ENCODE peak calls at places on chromosomes 12 and 14, in ten cellular contexts. Q, F, E, U, N, A, P, M, J and V are unnamed samples.

GRCh38 chr14:22602853-22603252 is 4.8 kb downstream of the ABHD4 start:
- DNase-seq in Q (no peak), F (no peak), E (no peak), U (no peak), N (no peak), A (no peak), P (no peak), M (no peak), J (no peak), V (no peak)

GRCh38 chr14:26204362-26204953 is 393.4 kb downstream of the NOVA1 start:
- DNase-seq in Q (no peak), F (no peak), E (no peak), U (no peak), N (no peak), A (no peak), P (no peak), M (no peak), J (peak; percentile 16), V (no peak)

GRCh38 chr14:95784137-95784536 is 70.2 kb upstream of the TCL1A start:
- DNase-seq in Q (peak; percentile 55), F (no peak), E (peak; percentile 13), U (peak; percentile 16), N (no peak), A (no peak), P (no peak), M (peak; percentile 39), J (peak; percentile 49), V (peak; percentile 34)

GRCh38 chr12:120630139-120630895 is 10.1 kb upstream of the CABP1 start:
- DNase-seq in Q (no peak), F (no peak), E (no peak), U (no peak), N (no peak), A (no peak), P (no peak), M (no peak), J (no peak), V (no peak)

GRCh38 chr14:68291820-68292219 is 472.2 kb downstream of the RAD51B start:
- DNase-seq in Q (no peak), F (no peak), E (no peak), U (peak; percentile 27), N (peak; percentile 78), A (no peak), P (no peak), M (no peak), J (no peak), V (no peak)

GRCh38 chr14:75864352-75864751 is 117.4 kb downstream of the TGFB3 start:
- DNase-seq in Q (no peak), F (no peak), E (no peak), U (no peak), N (no peak), A (no peak), P (no peak), M (no peak), J (peak; percentile 48), V (no peak)

GRCh38 chr14:59677771-59678211 is 101.2 kb upstream of the CCDC175 start:
- DNase-seq in Q (no peak), F (no peak), E (no peak), U (no peak), N (no peak), A (no peak), P (no peak), M (no peak), J (peak; percentile 70), V (no peak)

GRCh38 chr12:117097159-117097558 is 2.1 kb downstream of the TESC start:
- DNase-seq in Q (no peak), F (no peak), E (peak; percentile 56), U (no peak), N (no peak), A (no peak), P (no peak), M (no peak), J (no peak), V (no peak)

GRCh38 chr14:22387776-22388241 is 201.2 kb downstream of the DAD1 start:
- DNase-seq in Q (no peak), F (no peak), E (no peak), U (no peak), N (peak; percentile 31), A (no peak), P (no peak), M (no peak), J (no peak), V (no peak)

GRCh38 chr14:23487216-23487615 is 17.7 kb downstream of the NGDN start:
- DNase-seq in Q (no peak), F (no peak), E (no peak), U (no peak), N (no peak), A (no peak), P (no peak), M (no peak), J (no peak), V (no peak)

GRCh38 chr14:73124180-73124894 is 12.0 kb upstream of the PSEN1 start:
- DNase-seq in Q (no peak), F (no peak), E (no peak), U (no peak), N (peak; percentile 44), A (no peak), P (no peak), M (no peak), J (no peak), V (no peak)

GRCh38 chr14:103728721-103729120 is 13.1 kb downstream of the ZFYVE21 start:
- DNase-seq in Q (no peak), F (no peak), E (no peak), U (no peak), N (no peak), A (no peak), P (no peak), M (no peak), J (no peak), V (no peak)

GRCh38 chr14:75184447-75184846 is 8.0 kb upstream of the TMED10 start:
- DNase-seq in Q (no peak), F (no peak), E (no peak), U (no peak), N (no peak), A (no peak), P (no peak), M (no peak), J (peak; percentile 74), V (peak; percentile 34)

GRCh38 chr12:53224268-53224896 is 7.6 kb downstream of the RARG start:
- DNase-seq in Q (no peak), F (no peak), E (peak; percentile 38), U (peak; percentile 40), N (peak; percentile 95), A (no peak), P (no peak), M (no peak), J (no peak), V (no peak)
- TF ChIP-seq CTCF in Q (peak; percentile 57), F (no peak), E (no peak), U (no peak), N (peak; percentile 69), A (no peak), P (peak; percentile 23), M (peak; percentile 48), J (peak; percentile 27), V (no peak)

DNA sequence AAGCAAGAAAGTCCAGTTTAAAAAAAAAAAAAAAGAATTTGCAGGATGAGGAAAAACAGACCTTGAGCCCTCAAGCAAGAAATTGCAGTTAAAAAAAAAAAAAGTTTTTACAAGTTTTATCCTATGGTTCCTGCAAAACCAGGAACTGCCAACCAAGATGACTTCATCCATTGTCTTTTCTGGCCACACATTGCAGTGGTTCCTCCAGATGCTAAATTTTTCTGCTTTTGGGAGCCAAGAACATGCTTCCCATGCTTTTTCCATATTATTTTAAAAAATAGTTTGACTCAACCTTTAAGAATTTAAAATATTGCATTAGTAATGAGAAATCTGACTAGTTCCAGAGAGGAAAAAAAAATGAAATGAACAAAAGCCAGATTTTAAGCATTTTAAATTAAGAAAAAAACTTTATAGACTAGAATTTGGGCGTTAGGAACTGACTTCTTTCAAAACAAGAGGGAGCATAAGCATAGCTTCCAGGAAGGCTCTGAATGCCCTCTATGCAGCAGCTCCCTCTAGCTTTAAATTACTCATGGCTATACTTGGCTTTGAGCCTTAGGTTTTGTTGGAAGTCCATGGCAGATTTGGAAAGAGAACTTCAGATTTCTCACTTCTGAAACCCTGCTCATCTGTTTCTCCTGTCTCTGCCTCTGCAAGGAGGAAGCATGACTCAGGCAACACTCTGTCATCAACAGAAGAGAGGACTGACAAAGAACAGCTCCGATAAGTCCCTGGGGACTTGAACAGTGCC is 124.5 kb downstream of the GPR65 start:
- DNase-seq in Q (no peak), F (no peak), E (no peak), U (no peak), N (no peak), A (no peak), P (no peak), M (no peak), J (peak; percentile 91), V (peak; percentile 9)
- TF ChIP-seq CTCF in Q (no peak), F (no peak), E (no peak), U (no peak), N (peak; percentile 29), A (no peak), P (no peak), M (no peak), J (peak; percentile 39), V (no peak)

DNA sequence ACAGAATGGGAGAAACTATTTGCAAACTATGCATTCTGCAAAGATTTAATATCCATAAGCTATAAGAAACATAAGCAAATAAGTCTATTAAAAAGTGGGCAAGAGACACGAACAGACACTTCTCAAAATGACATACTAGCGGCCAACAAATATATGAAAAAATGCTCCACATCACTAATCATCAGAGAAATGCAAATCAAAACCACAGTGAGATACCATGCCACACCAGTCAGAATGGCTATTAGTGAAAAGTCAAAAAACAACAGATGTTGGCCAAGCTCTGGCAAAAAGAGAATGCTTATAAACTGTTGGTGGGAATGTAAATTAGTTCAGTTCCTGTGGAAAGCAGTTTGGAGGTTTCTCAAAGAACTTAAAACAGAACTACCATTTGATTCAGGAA is 121.3 kb downstream of the KCNMB4 start:
- DNase-seq in Q (peak; percentile 51), F (no peak), E (no peak), U (no peak), N (no peak), A (no peak), P (no peak), M (no peak), J (no peak), V (no peak)
- TF ChIP-seq CTCF in Q (no peak), F (no peak), E (no peak), U (no peak), N (no peak), A (no peak), P (no peak), M (no peak), J (no peak), V (no peak)

DNA sequence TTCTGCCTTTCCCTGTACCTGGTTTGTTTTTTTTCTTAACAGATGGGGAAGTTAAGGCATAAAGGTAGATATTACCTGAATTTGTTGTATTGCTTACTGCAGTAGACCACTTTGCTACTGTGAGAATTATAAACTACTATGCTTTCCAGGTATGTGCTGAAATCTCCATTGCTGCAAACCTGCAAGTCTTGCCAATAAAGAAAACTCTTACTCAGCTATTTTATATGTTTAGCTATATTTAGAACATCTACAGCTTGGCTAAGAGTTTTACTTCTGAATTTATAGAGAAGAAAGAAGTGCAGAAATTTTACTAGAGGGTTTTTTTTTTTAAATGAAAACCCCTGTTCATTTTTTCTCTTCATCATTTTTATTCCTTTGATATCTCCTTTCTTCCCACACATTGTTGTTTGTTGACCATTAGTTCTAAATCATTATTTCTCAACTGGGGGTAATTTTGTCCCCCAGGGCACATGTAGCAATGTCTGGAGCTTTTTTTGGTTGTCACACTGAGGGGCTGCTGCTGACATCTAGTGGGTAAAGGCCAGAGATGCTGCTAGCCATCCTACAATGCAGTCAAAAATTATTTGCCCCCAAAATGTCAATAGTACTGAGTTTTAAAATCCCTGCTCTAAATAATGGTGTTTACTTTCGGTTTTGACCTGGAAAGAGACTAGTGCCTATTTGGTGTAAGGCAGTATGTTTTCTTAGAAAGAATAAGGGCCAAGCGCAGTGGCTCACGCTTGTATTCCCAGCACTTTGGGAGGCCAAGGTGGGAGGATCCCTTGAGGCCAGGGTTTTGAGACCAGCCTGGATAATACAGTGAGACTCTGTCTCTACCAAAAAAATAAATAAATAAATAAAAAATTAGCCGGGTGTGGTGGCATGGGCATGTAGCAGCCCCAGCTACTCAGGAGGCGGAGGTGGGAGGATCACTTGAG is 48.6 kb downstream of the PCNX1 start:
- DNase-seq in Q (peak; percentile 27), F (no peak), E (peak; percentile 17), U (peak; percentile 29), N (no peak), A (no peak), P (no peak), M (no peak), J (peak; percentile 55), V (peak; percentile 12)
- TF ChIP-seq CTCF in Q (peak; percentile 82), F (peak; percentile 61), E (peak; percentile 24), U (peak; percentile 66), N (peak; percentile 68), A (peak; percentile 54), P (peak; percentile 28), M (peak; percentile 52), J (peak; percentile 78), V (peak; percentile 37)